ENCODE peak calls at places on chromosomes 13 and 19, in five cellular contexts. G is WTC11, K is tibial artery, C is hepatocyte, Y is ascending aorta. Z is an unnamed sample.
A peak's percentile ranks its signal among the peaks of the same experiment; 100 is the strongest.

GRCh38 chr13:44373601-44374347 is at the start of gene SERP2:
- DNase-seq in C (peak; percentile 55), Y (no peak), G (peak; percentile 77), K (no peak), Z (peak; percentile 34)

GRCh38 chr13:75347457-75347856 is 134.5 kb downstream of the TBC1D4 start:
- DNase-seq in G (no peak), Y (no peak), K (no peak), C (no peak), Z (no peak)

GRCh38 chr19:55454787-55455243 is 6.6 kb downstream of the ISOC2 start:
- DNase-seq in K (no peak), C (no peak), G (peak; percentile 83), Y (no peak), Z (peak; percentile 25)

GRCh38 chr19:39297931-39298634 is 1.9 kb downstream of the IFNL1 start:
- DNase-seq in K (peak; percentile 45), Y (peak; percentile 64), C (no peak), G (no peak), Z (no peak)

GRCh38 chr13:93182406-93182805 is 44.2 kb upstream of the GPC6 start:
- DNase-seq in C (no peak), K (no peak), Y (no peak), G (no peak), Z (peak; percentile 12)

GRCh38 chr19:56476671-56477428 is at the start of gene ZNF667:
- DNase-seq in C (peak; percentile 43), K (no peak), G (no peak), Y (no peak), Z (peak; percentile 71)

GRCh38 chr13:32829269-32829668 is 187.0 kb upstream of the KL start:
- DNase-seq in K (no peak), C (no peak), Y (no peak), G (no peak), Z (no peak)

GRCh38 chr13:113562866-113563265 is 21.7 kb upstream of the TFDP1 start:
- DNase-seq in K (no peak), C (no peak), Y (no peak), G (no peak), Z (no peak)

GRCh38 chr19:55179570-55180484 is at the start of gene SYT5:
- DNase-seq in C (peak; percentile 78), G (peak; percentile 75), Y (no peak), K (no peak), Z (no peak)

GRCh38 chr19:1250374-1251232 is 2.2 kb downstream of the MIDN start:
- DNase-seq in C (peak; percentile 87), Y (no peak), G (peak; percentile 79), K (no peak), Z (peak; percentile 85)

GRCh38 chr13:76425930-76426329 is 460.3 kb downstream of the KCTD12 start:
- DNase-seq in G (no peak), Y (no peak), K (no peak), C (peak; percentile 8), Z (peak; percentile 93)

GRCh38 chr13:64239372-64239771 is 2823.7 kb upstream of the PCDH20 start:
- DNase-seq in C (no peak), Y (no peak), G (no peak), K (no peak), Z (peak; percentile 49)

GRCh38 chr13:95267662-95268369 is 33.4 kb downstream of the ABCC4 start:
- DNase-seq in G (no peak), C (peak; percentile 76), Y (no peak), K (no peak), Z (peak; percentile 91)

GRCh38 chr13:60012503-60012902 is 151.2 kb downstream of the DIAPH3 start:
- DNase-seq in K (no peak), Y (no peak), C (peak; percentile 44), G (no peak), Z (no peak)

GRCh38 chr19:15300533-15301194 is 31.7 kb downstream of the BRD4 start:
- DNase-seq in Y (no peak), G (no peak), C (no peak), K (no peak), Z (peak; percentile 89)

GRCh38 chr19:50661087-50661486 is 11.8 kb downstream of the C19orf81 start:
- DNase-seq in C (no peak), Y (no peak), K (no peak), G (no peak), Z (no peak)

GRCh38 chr13:106522898-106523525 is 12.4 kb downstream of the EFNB2 start:
- DNase-seq in G (no peak), Y (no peak), K (no peak), C (no peak), Z (peak; percentile 52)

GRCh38 chr13:113668491-113668971 is 1.5 kb downstream of the GRK1 start:
- DNase-seq in G (peak; percentile 8), Y (peak; percentile 54), C (no peak), K (peak; percentile 46), Z (no peak)

GRCh38 chr19:55439052-55439451 is 4.0 kb downstream of the SHISA7 start:
- DNase-seq in C (no peak), Y (no peak), K (no peak), G (no peak), Z (no peak)

GRCh38 chr19:18408053-18408476 is 10.6 kb upstream of the LRRC25 start:
- DNase-seq in K (no peak), Y (no peak), C (no peak), G (peak; percentile 74), Z (no peak)

GRCh38 chr19:2016041-2016807 is 710 bp upstream of the BTBD2 start:
- DNase-seq in G (peak; percentile 57), K (peak; percentile 93), C (peak; percentile 83), Y (peak; percentile 89), Z (peak; percentile 83)

GRCh38 chr13:41054919-41055619 is 6.2 kb upstream of the WBP4 start:
- DNase-seq in K (no peak), C (peak; percentile 15), G (no peak), Y (no peak), Z (no peak)
- TF ChIP-seq CTCF in K (no peak), C (peak; percentile 27), G (no peak), Y (peak; percentile 22), Z (peak; percentile 14)

DNA sequence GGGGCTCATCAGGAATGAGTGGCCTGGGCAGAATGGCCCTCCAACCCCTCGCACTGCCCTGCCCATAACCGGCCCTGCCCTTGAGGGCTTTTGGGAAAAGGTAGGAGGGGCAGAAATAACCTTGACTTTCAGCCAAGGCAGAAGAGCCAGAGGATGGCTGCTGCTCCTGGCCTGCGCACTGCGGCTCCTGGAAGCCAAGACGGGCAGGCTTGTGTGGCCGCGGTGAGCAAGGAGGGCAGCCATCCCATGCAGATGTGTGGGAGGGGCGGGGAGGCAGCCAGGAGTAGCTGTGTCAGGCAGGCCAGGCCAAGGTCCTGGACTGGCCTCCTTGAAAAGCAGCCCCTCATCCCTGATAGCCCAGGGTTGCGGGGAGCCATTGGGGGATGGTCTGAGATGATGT is 57.6 kb upstream of the URI1 start:
- DNase-seq in Y (peak; percentile 9), G (no peak), K (no peak), C (no peak), Z (no peak)
- TF ChIP-seq CTCF in Y (no peak), G (no peak), K (no peak), C (no peak), Z (no peak)

GRCh38 chr13:36475468-36475867 is 43.2 kb downstream of the CCNA1 start:
- DNase-seq in G (peak; percentile 58), K (no peak), Y (no peak), C (no peak), Z (peak; percentile 2)
- TF ChIP-seq CTCF in G (no peak), K (no peak), Y (no peak), C (peak; percentile 4), Z (no peak)

GRCh38 chr13:30804474-30804873 is 69.1 kb downstream of the ALOX5AP start:
- DNase-seq in C (no peak), K (no peak), G (no peak), Y (no peak), Z (no peak)
- TF ChIP-seq CTCF in C (no peak), K (no peak), G (no peak), Y (no peak), Z (peak; percentile 16)

DNA sequence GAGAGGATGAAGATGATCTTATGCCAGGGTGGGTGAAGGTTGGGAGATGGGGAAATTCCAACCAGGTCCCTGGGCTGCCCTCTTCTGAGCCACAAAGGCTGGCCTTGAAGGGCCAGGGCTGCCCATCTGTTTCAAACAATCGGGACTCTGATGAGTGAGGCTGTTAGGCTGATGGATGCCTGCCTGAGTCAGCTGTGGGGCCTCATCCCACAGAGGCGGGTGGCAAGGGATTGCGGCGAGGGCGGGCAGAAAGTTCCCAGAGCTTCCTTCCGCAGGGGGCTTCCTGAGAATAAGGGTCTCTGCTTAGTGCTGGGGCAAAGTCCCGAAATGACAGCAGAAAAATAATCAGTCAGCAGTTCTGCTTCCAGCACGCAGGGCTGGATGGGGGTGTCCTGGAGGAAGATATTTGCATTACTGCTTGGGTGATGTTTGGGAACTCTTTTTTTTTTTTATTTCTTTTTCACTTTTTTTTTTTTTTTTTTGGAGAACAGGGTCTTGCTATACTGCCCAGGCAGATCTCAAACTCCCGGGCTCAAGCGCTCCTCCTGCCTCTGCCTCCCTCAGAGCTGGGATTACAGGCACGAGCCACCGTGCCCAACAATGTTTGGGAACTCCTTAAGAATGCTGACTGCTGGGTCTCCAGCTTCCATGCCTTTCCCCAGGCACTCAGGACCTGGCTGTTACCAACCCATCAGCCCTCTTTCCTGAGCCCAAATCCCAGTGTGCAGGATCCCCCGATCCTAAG is 14.1 kb downstream of the SH3GL1 start:
- DNase-seq in K (no peak), G (no peak), C (no peak), Y (no peak), Z (no peak)
- TF ChIP-seq CTCF in K (no peak), G (no peak), C (no peak), Y (no peak), Z (peak; percentile 54)

GRCh38 chr19:6059396-6059947 is 50.8 kb downstream of the RFX2 start:
- DNase-seq in Y (peak; percentile 37), C (no peak), K (peak; percentile 37), G (no peak), Z (no peak)

GRCh38 chr19:6061420-6062130 is 48.7 kb downstream of the RFX2 start:
- DNase-seq in C (no peak), Y (peak; percentile 82), G (no peak), K (peak; percentile 90), Z (no peak)

GRCh38 chr19:6060600-6061391 is 49.5 kb downstream of the RFX2 start:
- DNase-seq in Y (peak; percentile 66), C (peak; percentile 44), G (no peak), K (peak; percentile 71), Z (peak; percentile 91)

GRCh38 chr19:6058411-6059201 is 51.7 kb downstream of the RFX2 start:
- DNase-seq in Y (peak; percentile 64), G (no peak), C (no peak), K (peak; percentile 60), Z (no peak)

DNA sequence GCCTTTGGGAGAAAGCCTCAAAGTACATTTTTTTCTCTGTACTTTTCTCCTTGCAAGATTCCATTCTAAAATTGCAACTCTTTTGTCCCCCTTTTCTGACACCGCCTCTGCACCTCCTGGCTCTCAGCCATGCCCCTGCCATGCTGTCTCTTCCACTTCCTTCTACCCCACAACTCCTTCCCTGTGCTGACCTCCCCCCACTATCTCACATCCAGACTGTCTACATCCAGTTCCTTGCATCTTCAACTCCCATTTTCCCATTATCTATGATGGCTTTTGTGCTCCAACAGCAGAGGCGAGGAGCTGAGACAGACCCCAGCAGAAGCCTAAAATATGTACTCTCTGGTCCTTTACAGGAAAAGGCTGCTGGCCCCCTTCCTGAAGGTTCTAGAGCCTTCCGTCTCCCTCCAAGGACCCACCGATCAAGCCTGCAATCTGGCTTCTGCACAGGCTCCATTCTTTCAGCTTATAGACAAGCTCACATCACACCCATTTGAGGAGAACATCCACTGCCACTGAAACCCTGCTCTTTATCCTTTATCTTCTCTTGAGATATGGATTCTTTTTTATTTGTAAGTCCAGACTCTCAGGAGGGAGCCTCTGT is 50.2 kb downstream of the RFX2 start:
- DNase-seq in G (no peak), C (no peak), Y (peak; percentile 44), K (peak; percentile 47), Z (no peak)
- TF ChIP-seq CTCF in G (no peak), C (no peak), Y (no peak), K (no peak), Z (no peak)